ENCODE peak calls at places on chromosome 18, in four cellular contexts. Q is hepatocyte, O is type B pancreatic cell, P is choroid plexus epithelial cell. T is an unnamed sample.

GRCh38 chr18:58604301-58604700 is 24.6 kb downstream of the ALPK2 start:
- DNase-seq in Q (no peak), O (no peak), P (no peak), T (no peak)

GRCh38 chr18:74450626-74451025 is 6.5 kb downstream of the DIPK1C start:
- DNase-seq in P (no peak), O (peak; percentile 56), Q (no peak), T (no peak)

GRCh38 chr18:78819926-78820834 is 159.4 kb upstream of the SALL3 start:
- DNase-seq in O (peak; percentile 36), P (no peak), Q (no peak), T (no peak)

GRCh38 chr18:68797901-68798300 is at the start of gene CCDC102B:
- DNase-seq in Q (peak; percentile 35), O (no peak), P (peak; percentile 94), T (no peak)

GRCh38 chr18:70421471-70421870 is 132.6 kb downstream of the SOCS6 start:
- DNase-seq in P (peak; percentile 24), Q (no peak), O (no peak), T (no peak)

GRCh38 chr18:68611301-68611700 is 103.6 kb downstream of the TMX3 start:
- DNase-seq in Q (no peak), O (no peak), P (no peak), T (no peak)

GRCh38 chr18:62717850-62718229 is 2.5 kb downstream of the PHLPP1 start:
- DNase-seq in P (peak; percentile 64), Q (no peak), O (no peak), T (no peak)

GRCh38 chr18:80046961-80047541 is 12.8 kb downstream of the RBFA start:
- DNase-seq in O (no peak), P (no peak), Q (no peak), T (no peak)

GRCh38 chr18:28728891-28729290 is 552.0 kb upstream of the CDH2 start:
- DNase-seq in P (peak; percentile 45), O (no peak), Q (no peak), T (no peak)

DNA sequence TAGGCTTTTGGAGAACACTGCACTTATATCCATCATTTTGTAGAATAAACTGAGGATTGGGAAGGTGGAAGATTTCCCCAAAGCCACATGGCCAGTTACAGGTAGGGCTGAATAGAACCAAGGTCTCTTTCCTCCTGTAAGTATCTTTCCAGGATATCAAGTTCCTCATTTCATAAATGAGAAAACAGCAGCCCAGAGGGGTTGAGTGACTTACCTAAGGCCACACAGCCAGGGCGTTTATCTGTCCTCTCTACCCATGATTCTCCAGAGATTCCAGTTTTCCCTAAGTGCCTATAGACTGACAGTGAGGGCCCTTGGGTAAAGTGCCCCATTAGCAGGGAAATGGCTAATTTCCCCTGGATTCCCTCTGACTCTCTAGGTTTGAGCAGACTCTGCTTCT is 132.3 kb upstream of the SKOR2 start:
- DNase-seq in O (no peak), P (no peak), Q (no peak), T (no peak)
- TF ChIP-seq CTCF in O (no peak), P (no peak), Q (no peak), T (no peak)

DNA sequence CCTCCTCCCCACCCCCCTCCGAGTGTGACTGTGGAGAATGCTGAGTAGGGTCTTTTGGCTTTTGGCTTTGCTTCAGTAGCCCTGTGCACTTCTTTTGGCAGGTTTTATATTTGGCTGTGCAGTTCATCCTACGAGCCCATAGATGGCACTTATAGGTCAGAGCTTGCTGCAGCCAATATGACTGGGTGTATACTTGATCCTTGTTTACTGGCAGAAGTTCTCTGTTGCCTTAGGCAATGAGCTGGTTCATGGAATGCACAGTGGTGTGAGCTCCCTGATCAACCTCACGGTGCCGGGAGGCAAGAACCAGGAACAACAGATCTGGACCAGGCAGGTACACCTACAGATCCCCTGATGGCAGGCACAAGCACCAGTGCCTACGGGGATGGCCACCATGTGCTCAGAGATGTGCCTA is 190.2 kb downstream of the KIAA1328 start:
- DNase-seq in P (peak; percentile 58), Q (peak; percentile 29), O (no peak), T (no peak)
- TF ChIP-seq CTCF in P (peak; percentile 65), Q (peak; percentile 40), O (peak; percentile 44), T (no peak)

GRCh38 chr18:47752796-47753645 is 177.4 kb downstream of the SMAD2 start:
- DNase-seq in P (no peak), Q (no peak), O (peak; percentile 56), T (no peak)

GRCh38 chr18:47756364-47757016 is 174.0 kb downstream of the SMAD2 start:
- DNase-seq in P (peak; percentile 73), O (peak; percentile 76), Q (peak; percentile 80), T (no peak)

GRCh38 chr18:47755102-47755456 is 175.4 kb downstream of the SMAD2 start:
- DNase-seq in P (no peak), Q (no peak), O (peak; percentile 51), T (no peak)

GRCh38 chr18:47754311-47755101 is 176.0 kb downstream of the SMAD2 start:
- DNase-seq in Q (peak; percentile 57), P (peak; percentile 13), O (peak; percentile 77), T (no peak)

GRCh38 chr18:47758000-47758399 is 172.5 kb downstream of the SMAD2 start:
- DNase-seq in P (peak; percentile 33), Q (no peak), O (no peak), T (no peak)
- TF ChIP-seq CTCF in P (peak; percentile 46), Q (no peak), O (peak; percentile 60), T (no peak)

GRCh38 chr18:13159579-13159978 is 59.0 kb upstream of the LDLRAD4 start:
- DNase-seq in O (no peak), Q (peak; percentile 72), P (peak; percentile 85), T (no peak)
- TF ChIP-seq CTCF in O (peak; percentile 87), Q (peak; percentile 58), P (peak; percentile 82), T (peak; percentile 44)

DNA sequence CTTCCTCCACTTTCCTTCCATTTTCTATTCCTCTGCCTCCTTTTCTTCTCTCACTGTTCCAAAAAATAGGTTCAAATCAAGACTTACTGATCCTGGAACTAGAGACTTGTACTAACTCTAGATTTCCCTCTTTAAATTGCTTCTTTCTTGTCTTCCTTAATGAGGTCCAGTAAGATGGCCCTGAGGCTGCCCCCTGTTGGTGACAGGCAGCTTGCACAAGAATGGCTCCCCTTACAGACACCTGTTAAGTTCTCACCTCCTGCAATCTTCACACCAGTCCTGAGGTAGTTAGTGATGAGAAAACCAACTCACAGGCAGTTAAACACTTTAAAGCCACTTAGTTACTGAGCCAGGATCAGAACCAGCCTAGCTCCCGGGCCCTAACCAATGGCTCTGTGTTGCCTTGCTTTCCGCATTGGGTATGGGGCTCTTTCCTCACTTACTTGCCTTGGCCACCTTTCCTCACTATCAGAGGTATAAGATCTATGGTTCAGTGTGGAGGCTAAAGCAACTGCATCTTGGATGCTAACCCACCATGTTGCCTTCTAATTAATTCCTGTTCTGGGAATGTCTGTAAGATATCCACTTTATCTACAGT is 130.6 kb downstream of the AKAIN1 start:
- DNase-seq in P (no peak), O (no peak), Q (peak; percentile 18), T (no peak)
- TF ChIP-seq CTCF in P (no peak), O (peak; percentile 60), Q (peak; percentile 24), T (no peak)

GRCh38 chr18:76435321-76435989 is 59.6 kb downstream of the ZNF516 start:
- DNase-seq in Q (no peak), O (peak; percentile 29), P (no peak), T (no peak)
- TF ChIP-seq CTCF in Q (no peak), O (no peak), P (peak; percentile 22), T (no peak)